ENCODE peak calls at places on chromosomes 16 and 17, in eight cellular contexts. R is retinal pigment epithelial cell, U is NCI-H1105, W is HEK293T, O is KBM-7, M is fibroblast of lung, N is H9, I is ovary. F is an unnamed sample.

GRCh38 chr17:81838753-81839255 is 4.0 kb upstream of the PPP1R27 start:
- DNase-seq in R (no peak), U (no peak), W (no peak), O (no peak), M (no peak), N (no peak), I (no peak), F (no peak)

GRCh38 chr17:41563607-41564006 is 8.3 kb downstream of the KRT9 start:
- DNase-seq in R (no peak), U (no peak), W (no peak), O (no peak), M (no peak), N (no peak), I (no peak), F (no peak)

GRCh38 chr17:13541032-13541480 is 60.7 kb downstream of the HS3ST3A1 start:
- DNase-seq in R (peak), U (no peak), W (no peak), O (no peak), M (peak), N (no peak), I (no peak), F (no peak)

GRCh38 chr16:85370881-85371651 is 242.1 kb upstream of the GSE1 start:
- DNase-seq in R (no peak), U (no peak), W (no peak), O (no peak), M (peak), N (no peak), I (no peak), F (no peak)

GRCh38 chr17:63189930-63190329 is 223.9 kb downstream of the TANC2 start:
- DNase-seq in R (no peak), U (no peak), W (no peak), O (no peak), M (peak), N (no peak), I (no peak), F (no peak)

GRCh38 chr16:51151435-51151950 is 423 bp upstream of the SALL1 start:
- DNase-seq in R (no peak), U (peak), W (peak), O (no peak), M (peak), N (peak), I (peak), F (no peak)

GRCh38 chr16:19284207-19284606 is 1.3 kb upstream of the CLEC19A start:
- DNase-seq in R (peak), U (peak), W (no peak), O (no peak), M (no peak), N (no peak), I (no peak), F (no peak)

GRCh38 chr16:88535181-88535856 is 34.9 kb upstream of the ZC3H18 start:
- DNase-seq in R (no peak), U (no peak), W (no peak), O (no peak), M (no peak), N (peak), I (peak), F (no peak)

GRCh38 chr17:79098282-79098867 is 23.8 kb downstream of the ENGASE start:
- DNase-seq in R (no peak), U (no peak), W (no peak), O (no peak), M (no peak), N (peak), I (no peak), F (no peak)

GRCh38 chr17:31390748-31391495 is 553 bp upstream of the RAB11FIP4 start:
- DNase-seq in R (no peak), U (no peak), W (no peak), O (no peak), M (no peak), N (peak), I (no peak), F (no peak)

GRCh38 chr17:65243838-65244237 is 106.7 kb downstream of the RGS9 start:
- DNase-seq in R (no peak), U (peak), W (peak), O (no peak), M (peak), N (peak), I (no peak), F (no peak)

GRCh38 chr17:69407759-69408158 is 6.7 kb upstream of the MAP2K6 start:
- DNase-seq in R (no peak), U (no peak), W (no peak), O (no peak), M (no peak), N (no peak), I (no peak), F (no peak)

GRCh38 chr16:71847096-71847495 is 1.3 kb downstream of the ATXN1L start:
- DNase-seq in R (no peak), U (no peak), W (no peak), O (no peak), M (no peak), N (no peak), I (no peak), F (no peak)

GRCh38 chr16:29231231-29231630 is 175.3 kb downstream of the NPIPB11 start:
- DNase-seq in R (no peak), U (no peak), W (no peak), O (no peak), M (peak), N (no peak), I (no peak), F (no peak)

F was measured in NK-92 treated with Interleukin-12 subunit alpha and Interleukin-12 subunit beta, amount 100 ng/mL, for 24 hours.